ENCODE peak calls at places on chromosomes 7 and 10, in ten cellular contexts. I is mucosa of descending colon, H is HFF-Myc, R is brain microvascular endothelial cell, L is heart left ventricle, Y is GM10248, Q is IMR-90, D is cardiac fibroblast, B is Panc1, S is H9. J is an unnamed sample.

GRCh38 chr10:5188358-5188757 is 3.4 kb upstream of the AKR1C8 start:
- DNase-seq in I (no peak), H (no peak), R (no peak), L (no peak), Y (no peak), Q (no peak), D (no peak), B (no peak), S (no peak), J (no peak)

GRCh38 chr7:116315293-116315692 is 105.0 kb downstream of the TES start:
- DNase-seq in I (no peak), H (no peak), R (peak; percentile 82), L (peak; percentile 63), Y (no peak), Q (peak; percentile 68), D (peak; percentile 71), B (no peak), S (no peak), J (no peak)

GRCh38 chr7:129471402-129471827 is 30.9 kb upstream of the SMKR1 start:
- DNase-seq in I (no peak), H (no peak), R (no peak), L (no peak), Y (no peak), Q (no peak), D (peak; percentile 16), B (peak; percentile 50), S (no peak), J (no peak)

GRCh38 chr10:130461631-130462030 is 325.4 kb downstream of the GLRX3 start:
- DNase-seq in I (no peak), H (no peak), R (no peak), L (no peak), Y (no peak), Q (no peak), D (no peak), B (no peak), S (no peak), J (no peak)

GRCh38 chr10:62818426-62819011 is 2.4 kb upstream of the EGR2 start:
- DNase-seq in I (peak; percentile 22), H (no peak), R (no peak), L (peak; percentile 77), Y (peak; percentile 63), Q (no peak), D (peak; percentile 9), B (no peak), S (peak; percentile 77), J (no peak)

GRCh38 chr10:126222736-126223511 is 165.4 kb downstream of the ADAM12 start:
- DNase-seq in I (no peak), H (no peak), R (no peak), L (no peak), Y (no peak), Q (peak; percentile 18), D (peak; percentile 63), B (no peak), S (no peak), J (peak; percentile 34)

GRCh38 chr7:107147464-107148214 is 21.2 kb upstream of the HBP1 start:
- DNase-seq in I (peak; percentile 34), H (no peak), R (peak; percentile 32), L (no peak), Y (peak; percentile 35), Q (peak; percentile 47), D (peak; percentile 69), B (no peak), S (no peak), J (peak; percentile 20)

GRCh38 chr7:154913645-154914579 is 89.0 kb downstream of the PAXIP1 start:
- DNase-seq in I (peak; percentile 97), H (peak; percentile 21), R (peak; percentile 70), L (peak; percentile 93), Y (peak; percentile 87), Q (peak; percentile 51), D (peak; percentile 74), B (peak; percentile 57), S (peak; percentile 93), J (peak; percentile 60)

GRCh38 chr10:112362833-112363232 is 11.1 kb upstream of the ACSL5 start:
- DNase-seq in I (peak; percentile 56), H (no peak), R (no peak), L (peak; percentile 65), Y (no peak), Q (no peak), D (peak; percentile 32), B (no peak), S (no peak), J (peak; percentile 22)

GRCh38 chr10:5817322-5818047 is 4.3 kb upstream of the GDI2 start:
- DNase-seq in I (no peak), H (no peak), R (no peak), L (no peak), Y (peak; percentile 52), Q (no peak), D (no peak), B (no peak), S (no peak), J (no peak)

GRCh38 chr10:2986341-2986933 is 80.9 kb upstream of the PFKP start:
- DNase-seq in I (peak; percentile 59), H (no peak), R (no peak), L (no peak), Y (peak; percentile 35), Q (no peak), D (no peak), B (no peak), S (no peak), J (no peak)

GRCh38 chr7:151387161-151388006 is 22.5 kb downstream of the WDR86 start:
- DNase-seq in I (no peak), H (no peak), R (no peak), L (peak; percentile 40), Y (no peak), Q (no peak), D (no peak), B (no peak), S (no peak), J (no peak)

GRCh38 chr10:21207852-21208646 is 310.9 kb upstream of the NEBL start:
- DNase-seq in I (no peak), H (no peak), R (no peak), L (no peak), Y (no peak), Q (no peak), D (no peak), B (no peak), S (no peak), J (no peak)
- TF ChIP-seq CTCF in I (no peak), H (no peak), R (no peak), L (no peak), Y (no peak), Q (no peak), D (no peak), B (no peak), S (no peak), J (no peak)

GRCh38 chr10:132788831-132789219 is 2.9 kb upstream of the NKX6-2 start:
- DNase-seq in I (no peak), H (no peak), R (no peak), L (no peak), Y (no peak), Q (no peak), D (no peak), B (no peak), S (no peak), J (no peak)

GRCh38 chr10:132787253-132788179 is 1.6 kb upstream of the NKX6-2 start:
- DNase-seq in I (peak; percentile 51), H (no peak), R (no peak), L (no peak), Y (no peak), Q (no peak), D (no peak), B (no peak), S (peak; percentile 75), J (no peak)

GRCh38 chr10:132786529-132787252 is 744 bp upstream of the NKX6-2 start:
- DNase-seq in I (no peak), H (no peak), R (no peak), L (no peak), Y (no peak), Q (no peak), D (no peak), B (no peak), S (no peak), J (no peak)

GRCh38 chr10:132789659-132790148 is 3.8 kb upstream of the NKX6-2 start:
- DNase-seq in I (no peak), H (no peak), R (no peak), L (no peak), Y (no peak), Q (no peak), D (no peak), B (no peak), S (no peak), J (no peak)

DNA sequence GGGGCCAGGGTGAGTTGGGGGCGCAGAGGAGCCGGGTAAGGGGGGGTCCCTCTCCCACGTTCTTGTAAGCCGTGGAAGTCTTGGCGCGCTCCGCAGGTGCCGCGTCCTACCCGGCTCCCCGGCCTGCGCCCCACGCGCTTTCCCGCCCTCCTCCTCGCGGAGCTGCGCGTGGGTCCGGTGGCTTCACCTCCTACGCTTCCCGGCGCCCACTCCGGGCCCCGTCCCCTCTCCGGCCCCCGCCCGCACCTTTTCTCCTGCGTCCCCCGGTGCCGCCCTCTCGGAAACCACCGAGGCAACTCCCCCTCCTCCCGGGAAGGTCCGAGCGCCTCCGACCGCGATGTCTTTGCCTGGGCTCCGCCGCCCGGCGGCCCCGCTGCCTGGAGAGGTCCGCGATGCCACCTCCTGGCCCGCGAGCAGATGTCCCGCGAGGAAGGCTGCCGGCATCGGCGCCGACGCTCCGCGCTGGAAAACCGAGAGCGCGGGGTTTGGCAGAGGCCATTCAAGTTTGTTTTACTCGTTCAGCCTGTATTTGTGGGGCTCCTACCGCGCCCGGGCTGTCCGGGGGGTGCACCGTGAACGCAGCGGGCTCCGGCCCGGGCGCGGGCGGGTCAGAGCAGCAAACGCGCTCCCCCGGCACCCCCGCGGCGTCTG is 2.4 kb upstream of the NKX6-2 start:
- DNase-seq in I (peak; percentile 35), H (no peak), R (no peak), L (no peak), Y (no peak), Q (peak; percentile 16), D (peak; percentile 30), B (no peak), S (no peak), J (no peak)
- TF ChIP-seq CTCF in I (no peak), H (peak; percentile 22), R (peak; percentile 47), L (no peak), Y (no peak), Q (peak; percentile 41), D (peak; percentile 16), B (peak; percentile 79), S (peak; percentile 35), J (peak; percentile 32)

DNA sequence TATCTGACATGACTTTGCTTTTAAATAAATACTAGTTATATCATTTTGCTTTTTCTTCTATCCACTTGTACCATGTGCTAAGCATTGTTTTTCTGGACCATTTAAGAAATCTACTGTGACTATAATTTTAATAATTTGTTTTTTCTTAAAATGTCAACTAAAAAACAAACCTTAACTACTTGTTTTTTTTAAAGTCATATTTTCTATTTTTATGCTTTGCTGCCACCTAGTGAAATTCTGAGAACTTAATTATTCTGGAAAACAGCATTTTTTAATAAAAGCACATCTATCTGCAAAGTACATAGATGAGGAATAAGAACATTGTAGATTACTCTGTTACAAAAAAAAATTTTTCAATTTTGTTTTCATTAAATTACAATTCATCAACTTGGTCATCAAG is 47.4 kb downstream of the ORC5 start:
- DNase-seq in I (no peak), H (no peak), R (no peak), L (no peak), Y (no peak), Q (peak; percentile 42), D (peak; percentile 49), B (no peak), S (no peak), J (peak; percentile 16)
- TF ChIP-seq CTCF in I (no peak), H (no peak), R (no peak), L (peak; percentile 45), Y (peak; percentile 13), Q (peak; percentile 52), D (peak; percentile 23), B (no peak), S (peak; percentile 52), J (peak; percentile 84)

GRCh38 chr10:119441921-119442757 is 100.4 kb downstream of the RGS10 start:
- DNase-seq in I (no peak), H (no peak), R (no peak), L (peak; percentile 61), Y (no peak), Q (no peak), D (no peak), B (no peak), S (no peak), J (no peak)
- TF ChIP-seq CTCF in I (no peak), H (no peak), R (no peak), L (no peak), Y (peak; percentile 2), Q (no peak), D (no peak), B (no peak), S (no peak), J (no peak)

J was measured in HFFc6.